ENCODE peak calls at places on chromosome 2, in seven cellular contexts. U is IMR-90, D is A549, S is K562, Q is endothelial cell of umbilical vein, L is trophoblast cell, M is neuronal stem cell. X is an unnamed sample.

GRCh38 chr2:172705352-172705751 is 30.3 kb upstream of the RAPGEF4 start:
- DNase-seq in L (no peak), M (no peak), D (no peak), Q (no peak), U (no peak), S (no peak), X (no peak)

GRCh38 chr2:11819235-11819729 is 72.8 kb downstream of the LPIN1 start:
- DNase-seq in D (no peak), L (no peak), U (no peak), S (no peak), Q (no peak), M (no peak), X (no peak)

GRCh38 chr2:117785740-117786139 is 28.8 kb upstream of the DDX18 start:
- DNase-seq in L (peak), Q (peak), S (peak), D (peak), M (peak), U (peak), X (peak)

GRCh38 chr2:7792031-7792651 is 874.9 kb downstream of the RNF144A start:
- DNase-seq in M (no peak), S (no peak), Q (no peak), D (no peak), U (no peak), L (no peak), X (no peak)

GRCh38 chr2:45746888-45747287 is 95.4 kb downstream of the PRKCE start:
- DNase-seq in Q (no peak), M (no peak), L (no peak), U (no peak), D (no peak), S (no peak), X (no peak)

GRCh38 chr2:46097714-46098480 is 199.3 kb upstream of the EPAS1 start:
- DNase-seq in U (peak), S (peak), M (no peak), Q (peak), L (peak), D (peak), X (no peak)

GRCh38 chr2:97935719-97936161 is 60.0 kb downstream of the TMEM131 start:
- DNase-seq in D (peak), M (peak), Q (no peak), S (peak), L (peak), U (peak), X (peak)

GRCh38 chr2:63488118-63488713 is 100.1 kb downstream of the WDPCP start:
- DNase-seq in S (peak), D (peak), U (peak), M (peak), Q (peak), L (peak), X (no peak)

GRCh38 chr2:44295636-44296359 is 20.5 kb downstream of the SLC3A1 start:
- DNase-seq in M (no peak), L (no peak), Q (no peak), D (peak), U (no peak), S (no peak), X (peak)

GRCh38 chr2:60118061-60118460 is 435.4 kb downstream of the BCL11A start:
- DNase-seq in Q (no peak), S (no peak), L (no peak), D (no peak), U (no peak), M (no peak), X (no peak)

GRCh38 chr2:19123556-19123955 is 234.9 kb downstream of the OSR1 start:
- DNase-seq in M (no peak), Q (no peak), D (no peak), S (no peak), U (no peak), L (no peak), X (no peak)

GRCh38 chr2:228016402-228016801 is 145.0 kb downstream of the DAW1 start:
- DNase-seq in L (no peak), Q (no peak), S (no peak), U (no peak), M (no peak), D (no peak), X (no peak)

GRCh38 chr2:84115458-84115857 is 343.6 kb downstream of the SUCLG1 start:
- DNase-seq in D (no peak), L (no peak), U (no peak), S (no peak), Q (no peak), M (no peak), X (no peak)

GRCh38 chr2:228407821-228408220 is 226.3 kb upstream of the SPHKAP start:
- DNase-seq in U (no peak), D (no peak), M (no peak), L (no peak), S (no peak), Q (no peak), X (no peak)

GRCh38 chr2:74043345-74044329 is 58.9 kb downstream of the TET3 start:
- DNase-seq in S (peak), M (no peak), U (no peak), L (peak), D (no peak), Q (no peak), X (no peak)

GRCh38 chr2:105573910-105574655 is 170.6 kb upstream of the NCK2 start:
- DNase-seq in L (no peak), D (no peak), U (no peak), Q (no peak), S (no peak), M (no peak), X (no peak)

GRCh38 chr2:205698556-205699282 is 16.4 kb downstream of the NRP2 start:
- DNase-seq in S (no peak), D (no peak), M (peak), L (peak), Q (no peak), U (peak), X (no peak)

GRCh38 chr2:54895735-54896134 is 154.5 kb downstream of the RTN4 start:
- DNase-seq in M (no peak), U (peak), D (no peak), S (no peak), L (no peak), Q (no peak), X (no peak)

GRCh38 chr2:204126705-204127104 is 190.1 kb downstream of the ICOS start:
- DNase-seq in Q (no peak), U (no peak), S (no peak), D (no peak), M (no peak), L (no peak), X (no peak)

GRCh38 chr2:235630723-235631122 is 136.9 kb downstream of the AGAP1 start:
- DNase-seq in M (no peak), U (no peak), D (no peak), S (no peak), Q (no peak), L (no peak), X (no peak)

GRCh38 chr2:36373149-36373880 is 17.7 kb downstream of the CRIM1 start:
- DNase-seq in M (no peak), D (peak), Q (no peak), S (no peak), U (peak), L (peak), X (no peak)

GRCh38 chr2:73004889-73005596 is 66.5 kb downstream of the SFXN5 start:
- DNase-seq in U (no peak), M (no peak), D (no peak), S (no peak), Q (no peak), L (peak), X (no peak)

GRCh38 chr2:121659933-121660332 is 10.7 kb upstream of the CLASP1 start:
- DNase-seq in M (no peak), L (no peak), U (no peak), Q (no peak), D (no peak), S (no peak), X (no peak)

GRCh38 chr2:8169443-8169842 is 512.4 kb upstream of the ID2 start:
- DNase-seq in D (no peak), L (no peak), U (peak), Q (peak), M (no peak), S (no peak), X (no peak)

GRCh38 chr2:116737951-116738350 is 1076.5 kb upstream of the DDX18 start:
- DNase-seq in D (no peak), L (no peak), U (no peak), Q (peak), S (no peak), M (no peak), X (no peak)

GRCh38 chr2:120952318-120952717 is 216.7 kb downstream of the GLI2 start:
- DNase-seq in L (no peak), U (peak), S (no peak), D (no peak), M (no peak), Q (no peak), X (no peak)

GRCh38 chr2:237943395-237944094 is 23.3 kb upstream of the UBE2F start:
- DNase-seq in D (no peak), M (no peak), L (no peak), S (no peak), U (no peak), Q (no peak), X (no peak)

GRCh38 chr2:217977840-217978535 is 24.8 kb downstream of the TNS1 start:
- DNase-seq in M (no peak), D (no peak), L (no peak), Q (no peak), U (no peak), S (no peak), X (no peak)

GRCh38 chr2:196170202-196170680 is 1.1 kb downstream of the STK17B start:
- DNase-seq in L (peak), M (no peak), U (peak), D (peak), S (peak), Q (peak), X (peak)

GRCh38 chr2:127637236-127637630 is 8.7 kb upstream of the GPR17 start:
- DNase-seq in Q (no peak), U (no peak), L (peak), D (no peak), M (no peak), S (no peak), X (no peak)

GRCh38 chr2:71897145-71897495 is 250.5 kb downstream of the CYP26B1 start:
- DNase-seq in Q (no peak), S (no peak), M (no peak), D (no peak), U (no peak), L (no peak), X (no peak)

GRCh38 chr2:231308631-231309414 is 86.7 kb upstream of the B3GNT7 start:
- DNase-seq in L (peak), U (peak), S (no peak), D (peak), M (no peak), Q (no peak), X (no peak)

GRCh38 chr2:226797289-226797988 is 2.2 kb downstream of the IRS1 start:
- DNase-seq in M (no peak), S (no peak), D (no peak), U (peak), L (no peak), Q (no peak), X (no peak)

GRCh38 chr2:112149194-112149593 is 11.0 kb downstream of the FBLN7 start:
- DNase-seq in U (no peak), M (no peak), D (no peak), S (no peak), Q (no peak), L (no peak), X (no peak)
- H3K4me2 ChIP-seq in U (no peak), M (no peak), D (no peak), S (no peak), Q (no peak), L (no peak), X (no peak)

DNA sequence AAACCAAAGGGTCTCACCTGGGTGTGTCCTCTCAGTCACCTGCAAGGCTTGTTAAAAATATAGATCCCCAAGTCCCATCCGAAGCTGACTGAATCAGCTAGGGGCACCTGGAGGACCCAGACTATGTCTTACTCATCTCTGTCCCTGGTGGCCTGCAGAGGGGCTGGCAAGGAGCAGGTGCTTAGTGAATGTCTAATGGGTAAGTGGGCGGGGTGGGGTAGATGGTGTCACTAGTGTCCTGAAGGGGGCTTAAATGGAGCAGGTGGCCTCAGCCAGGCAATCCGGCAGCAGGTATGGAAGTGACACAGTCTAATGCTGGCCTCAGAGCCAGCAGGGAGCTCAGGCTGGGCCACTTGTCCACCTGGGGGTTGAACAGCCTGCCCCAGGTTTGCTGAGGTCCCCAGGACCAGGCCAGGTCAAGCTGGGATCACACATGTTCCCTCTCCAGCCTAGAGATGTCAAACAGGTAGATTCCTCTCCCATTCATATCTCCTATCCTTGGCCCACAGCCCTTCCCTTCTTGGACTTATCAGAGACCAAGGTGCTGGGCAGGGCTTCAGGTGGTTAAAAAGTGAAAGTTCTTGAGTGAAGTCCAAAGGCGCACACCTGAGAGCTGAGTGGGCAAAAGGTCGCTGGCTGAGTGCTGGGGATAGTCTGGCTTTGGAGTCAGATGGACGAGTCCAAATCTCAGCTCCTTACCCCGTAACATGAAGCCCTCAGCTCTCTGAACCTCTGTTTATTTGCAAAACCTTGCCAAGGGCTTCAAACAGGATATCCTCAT is 1.6 kb downstream of the STEAP3 start:
- DNase-seq in Q (no peak), M (no peak), D (no peak), U (peak), L (no peak), S (peak), X (no peak)
- H3K4me2 ChIP-seq in Q (no peak), M (no peak), D (peak), U (no peak), L (no peak), S (peak), X (no peak)

GRCh38 chr2:109256111-109256510 is 127.1 kb downstream of the SH3RF3 start:
- DNase-seq in M (no peak), D (no peak), L (no peak), Q (no peak), S (no peak), U (no peak), X (no peak)
- H3K4me2 ChIP-seq in M (no peak), D (no peak), L (no peak), Q (no peak), S (no peak), U (no peak), X (peak)

DNA sequence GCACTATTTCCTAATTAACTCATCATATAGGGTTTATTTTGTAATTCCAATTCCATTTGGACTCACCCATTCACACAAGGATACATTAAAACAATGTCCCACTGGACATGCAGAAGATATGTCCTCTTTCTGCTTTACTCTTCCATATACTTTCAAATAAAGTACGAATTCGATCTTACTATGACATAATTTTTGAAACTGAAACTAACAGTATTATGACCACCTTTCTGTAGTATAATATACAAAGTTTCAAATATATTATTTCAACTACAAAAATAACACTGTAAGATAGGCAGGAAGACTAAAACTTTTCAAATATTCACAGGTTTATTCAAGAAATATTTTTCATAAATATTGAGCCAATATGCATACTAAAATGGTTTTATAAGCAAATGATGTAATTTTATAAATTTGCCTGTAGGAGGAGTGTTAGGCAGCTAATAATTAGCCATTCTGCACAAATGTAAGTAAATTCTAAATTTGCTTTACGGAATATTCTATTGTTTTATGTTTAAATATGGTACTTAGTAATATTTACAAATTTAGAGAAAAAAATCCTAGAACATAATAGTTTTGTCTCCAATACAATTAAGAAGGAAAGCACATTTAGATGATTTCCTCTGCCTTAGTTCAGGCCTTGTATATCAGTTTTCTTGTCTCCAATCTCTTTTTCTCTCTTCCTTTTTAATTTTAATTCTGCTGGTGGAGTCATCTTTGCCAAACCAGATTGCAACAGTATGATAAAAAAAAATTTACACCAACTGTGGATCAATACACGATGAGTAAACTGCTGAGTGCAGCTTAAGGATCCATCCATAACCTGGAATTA is 85.9 kb downstream of the CERKL start:
- DNase-seq in L (no peak), M (no peak), Q (peak), D (peak), U (peak), S (no peak), X (no peak)
- H3K4me2 ChIP-seq in L (no peak), M (no peak), Q (no peak), D (peak), U (no peak), S (no peak), X (no peak)

GRCh38 chr2:173943139-173943538 is 22.0 kb downstream of the SP3 start:
- DNase-seq in L (peak), D (no peak), U (no peak), Q (no peak), M (no peak), S (no peak), X (no peak)
- H3K4me2 ChIP-seq in L (no peak), D (peak), U (no peak), Q (peak), M (no peak), S (no peak), X (no peak)

DNA sequence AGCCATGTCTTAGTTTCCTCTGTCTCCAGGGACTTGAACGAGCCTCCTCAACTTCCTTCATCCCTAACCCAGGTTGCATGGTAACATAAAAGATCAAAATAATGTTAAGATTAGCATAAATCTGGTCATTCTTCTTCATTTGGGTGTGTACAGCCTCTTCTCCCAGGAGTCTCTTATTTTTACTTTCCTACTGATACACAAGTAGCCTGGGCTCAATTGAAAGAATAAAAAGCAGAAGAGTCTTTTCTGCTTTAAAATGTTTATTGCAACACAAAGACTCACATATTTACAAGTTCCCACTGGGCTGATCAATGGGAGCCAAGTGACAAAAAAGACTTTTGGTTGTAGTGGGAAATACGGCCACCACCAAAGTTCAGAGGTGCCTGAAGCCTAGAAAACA is 137.9 kb upstream of the PID1 start:
- DNase-seq in Q (no peak), U (no peak), S (no peak), M (no peak), D (peak), L (peak), X (no peak)
- H3K4me2 ChIP-seq in Q (no peak), U (no peak), S (no peak), M (no peak), D (peak), L (no peak), X (no peak)

GRCh38 chr2:219513787-219514186 is 495 bp upstream of the ASIC4 start:
- DNase-seq in L (no peak), U (no peak), M (no peak), S (no peak), Q (no peak), D (no peak), X (no peak)

GRCh38 chr2:219514196-219514761 is at the start of gene ASIC4:
- DNase-seq in D (no peak), U (peak), M (no peak), L (peak), Q (no peak), S (peak), X (no peak)

GRCh38 chr2:219517954-219518778 is 3.9 kb downstream of the ASIC4 start:
- DNase-seq in M (no peak), L (no peak), U (no peak), Q (no peak), D (no peak), S (no peak), X (no peak)

GRCh38 chr2:219514836-219515235 is 554 bp downstream of the ASIC4 start:
- DNase-seq in D (no peak), M (no peak), Q (no peak), S (no peak), L (no peak), U (no peak), X (no peak)

DNA sequence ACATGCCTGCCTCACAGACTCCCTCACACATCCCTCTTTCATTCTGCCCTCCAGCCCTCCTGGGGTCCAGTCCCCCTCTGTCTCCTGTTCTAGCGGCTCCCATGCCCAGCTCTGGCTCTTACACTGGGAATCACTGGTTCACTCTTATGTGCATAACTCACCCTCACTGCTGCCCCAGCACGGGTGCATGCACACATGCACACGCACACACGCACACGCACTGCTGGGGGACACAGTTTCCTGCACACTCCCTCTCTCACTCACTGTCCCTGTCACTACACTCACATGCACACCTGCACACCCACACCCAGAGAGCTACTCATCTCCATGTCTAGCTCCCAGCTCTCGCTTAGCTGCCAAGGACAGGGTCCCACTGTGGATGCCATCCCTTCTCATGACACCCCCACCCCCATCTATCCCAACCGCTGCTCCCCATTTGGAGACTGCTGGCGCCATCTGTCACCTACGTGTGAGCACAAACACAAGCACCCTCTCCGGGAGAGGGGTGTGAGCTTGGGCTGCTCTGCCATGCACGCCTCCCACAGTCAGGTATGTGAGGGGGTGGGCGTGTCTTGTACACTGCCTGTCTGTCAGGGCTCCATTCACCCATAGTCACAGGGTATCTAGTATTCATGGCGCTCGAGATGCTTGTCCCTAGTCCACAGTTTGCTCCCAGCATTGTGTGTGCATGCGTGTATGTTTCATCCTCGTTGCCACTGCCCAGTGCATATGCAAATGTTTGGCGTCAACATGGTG is 1.8 kb downstream of the ASIC4 start:
- DNase-seq in L (no peak), D (no peak), Q (no peak), S (no peak), M (no peak), U (no peak), X (no peak)
- H3K4me2 ChIP-seq in L (no peak), D (no peak), Q (no peak), S (peak), M (no peak), U (no peak), X (no peak)

DNA sequence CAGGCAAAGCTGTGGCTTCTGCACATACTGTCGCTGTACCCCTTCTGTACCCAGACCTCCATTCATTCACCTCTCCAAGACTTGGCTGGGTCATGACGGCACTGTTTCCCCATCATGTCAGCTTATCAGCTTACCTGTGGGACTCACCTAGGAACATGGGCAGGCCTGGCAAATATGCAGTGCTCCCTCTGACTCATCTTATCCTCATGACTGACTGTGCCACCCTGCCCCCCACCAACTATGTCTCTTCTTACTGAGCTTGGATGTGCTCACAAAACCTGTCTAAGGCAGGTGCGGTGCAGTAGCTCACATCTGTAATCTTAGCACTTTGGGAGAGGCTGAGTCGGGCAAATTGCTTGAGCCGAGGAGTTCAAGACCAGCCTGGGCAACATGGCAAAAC is 152.4 kb downstream of the MGAT5 start:
- DNase-seq in S (no peak), Q (no peak), U (no peak), M (no peak), L (peak), D (no peak), X (no peak)
- H3K4me2 ChIP-seq in S (no peak), Q (no peak), U (no peak), M (no peak), L (no peak), D (no peak), X (peak)

X was measured in OCI-LY7.